ENCODE peak calls at places on chromosomes 7 and 10, in five cellular contexts. One of them, this sample, is unnamed.

GRCh38 chr10:87844837-87845623 is 18.3 kb downstream of the KLLN start:
- DNase-seq in activated naive CD4-positive, alpha-beta T cell treated with anti-CD3 and anti-CD28 coated beads, Interleukin-2, amount 50 U/mL, for 16 hours: no peak
- DNase-seq in cardiac fibroblast: peak
- DNase-seq in NCI-H1417: no peak
- DNase-seq in sigmoid colon: no peak
- DNase-seq in this sample: no peak

GRCh38 chr7:73342645-73343044 is 14.7 kb downstream of the FKBP6 start:
- DNase-seq in sigmoid colon: no peak
- DNase-seq in cardiac fibroblast: peak
- DNase-seq in activated naive CD4-positive, alpha-beta T cell treated with anti-CD3 and anti-CD28 coated beads, Interleukin-2, amount 50 U/mL, for 16 hours: no peak
- DNase-seq in NCI-H1417: peak
- DNase-seq in this sample: no peak

GRCh38 chr10:106242301-106242700 is 922.2 kb downstream of the SORCS1 start:
- DNase-seq in activated naive CD4-positive, alpha-beta T cell treated with anti-CD3 and anti-CD28 coated beads, Interleukin-2, amount 50 U/mL, for 16 hours: no peak
- DNase-seq in cardiac fibroblast: peak
- DNase-seq in NCI-H1417: no peak
- DNase-seq in sigmoid colon: no peak
- DNase-seq in this sample: no peak

GRCh38 chr10:64486149-64486548 is 964.9 kb downstream of the REEP3 start:
- DNase-seq in activated naive CD4-positive, alpha-beta T cell treated with anti-CD3 and anti-CD28 coated beads, Interleukin-2, amount 50 U/mL, for 16 hours: no peak
- DNase-seq in sigmoid colon: no peak
- DNase-seq in cardiac fibroblast: peak
- DNase-seq in NCI-H1417: no peak
- DNase-seq in this sample: no peak

GRCh38 chr7:111476586-111477293 is 85.6 kb downstream of the IMMP2L start:
- DNase-seq in activated naive CD4-positive, alpha-beta T cell treated with anti-CD3 and anti-CD28 coated beads, Interleukin-2, amount 50 U/mL, for 16 hours: no peak
- DNase-seq in sigmoid colon: no peak
- DNase-seq in cardiac fibroblast: no peak
- DNase-seq in NCI-H1417: no peak
- DNase-seq in this sample: no peak

GRCh38 chr10:48632166-48632565 is 27.3 kb upstream of the ARHGAP22 start:
- DNase-seq in activated naive CD4-positive, alpha-beta T cell treated with anti-CD3 and anti-CD28 coated beads, Interleukin-2, amount 50 U/mL, for 16 hours: no peak
- DNase-seq in sigmoid colon: no peak
- DNase-seq in NCI-H1417: no peak
- DNase-seq in cardiac fibroblast: peak
- DNase-seq in this sample: no peak

GRCh38 chr10:27526242-27526641 is 22.1 kb downstream of the RAB18 start:
- DNase-seq in NCI-H1417: no peak
- DNase-seq in activated naive CD4-positive, alpha-beta T cell treated with anti-CD3 and anti-CD28 coated beads, Interleukin-2, amount 50 U/mL, for 16 hours: no peak
- DNase-seq in sigmoid colon: no peak
- DNase-seq in cardiac fibroblast: no peak
- DNase-seq in this sample: no peak

GRCh38 chr7:131123991-131124629 is 203.6 kb upstream of the MKLN1 start:
- DNase-seq in activated naive CD4-positive, alpha-beta T cell treated with anti-CD3 and anti-CD28 coated beads, Interleukin-2, amount 50 U/mL, for 16 hours: no peak
- DNase-seq in NCI-H1417: no peak
- DNase-seq in cardiac fibroblast: no peak
- DNase-seq in sigmoid colon: no peak
- DNase-seq in this sample: no peak

GRCh38 chr7:159212226-159212625 is 67.6 kb upstream of the VIPR2 start:
- DNase-seq in activated naive CD4-positive, alpha-beta T cell treated with anti-CD3 and anti-CD28 coated beads, Interleukin-2, amount 50 U/mL, for 16 hours: no peak
- DNase-seq in NCI-H1417: no peak
- DNase-seq in sigmoid colon: no peak
- DNase-seq in cardiac fibroblast: no peak
- DNase-seq in this sample: no peak

GRCh38 chr7:1559626-1560590 is 3.9 kb upstream of the TMEM184A start:
- DNase-seq in sigmoid colon: no peak
- DNase-seq in NCI-H1417: no peak
- DNase-seq in activated naive CD4-positive, alpha-beta T cell treated with anti-CD3 and anti-CD28 coated beads, Interleukin-2, amount 50 U/mL, for 16 hours: no peak
- DNase-seq in cardiac fibroblast: no peak
- DNase-seq in this sample: no peak

GRCh38 chr7:69109879-69110278 is 488.4 kb upstream of the AUTS2 start:
- DNase-seq in activated naive CD4-positive, alpha-beta T cell treated with anti-CD3 and anti-CD28 coated beads, Interleukin-2, amount 50 U/mL, for 16 hours: no peak
- DNase-seq in sigmoid colon: no peak
- DNase-seq in cardiac fibroblast: no peak
- DNase-seq in NCI-H1417: no peak
- DNase-seq in this sample: no peak

GRCh38 chr10:43214071-43214955 is 52.6 kb downstream of the RASGEF1A start:
- DNase-seq in NCI-H1417: no peak
- DNase-seq in sigmoid colon: no peak
- DNase-seq in cardiac fibroblast: peak
- DNase-seq in activated naive CD4-positive, alpha-beta T cell treated with anti-CD3 and anti-CD28 coated beads, Interleukin-2, amount 50 U/mL, for 16 hours: no peak
- DNase-seq in this sample: no peak

This sample was measured in cerebellum.